ENCODE peak calls at places on chromosomes 1 and 21, in five cellular contexts. One of them, this sample, is unnamed. For H3K4me1, the result is how much of the 10 kb centered on the place peaks cover.

GRCh38 chr1:81802601-81803422 is 2.1 kb downstream of the ADGRL2 start:
- DNase-seq in tibial nerve: peak
- DNase-seq in OCI-LY7: no peak
- DNase-seq in esophagus muscularis mucosa: no peak
- DNase-seq in IMR-90: peak
- DNase-seq in this sample: no peak

GRCh38 chr1:162856260-162856659 is 4.7 kb downstream of the CCDC190 start:
- DNase-seq in tibial nerve: no peak
- DNase-seq in OCI-LY7: no peak
- DNase-seq in esophagus muscularis mucosa: no peak
- DNase-seq in IMR-90: peak
- DNase-seq in this sample: peak

GRCh38 chr1:51973587-51974474 is 16.7 kb downstream of the RAB3B start:
- DNase-seq in tibial nerve: no peak
- DNase-seq in OCI-LY7: no peak
- DNase-seq in esophagus muscularis mucosa: no peak
- DNase-seq in IMR-90: peak
- DNase-seq in this sample: no peak

GRCh38 chr1:157450106-157450505 is 102.2 kb downstream of the FCRL5 start:
- DNase-seq in tibial nerve: no peak
- DNase-seq in OCI-LY7: no peak
- DNase-seq in esophagus muscularis mucosa: peak
- DNase-seq in IMR-90: no peak
- DNase-seq in this sample: no peak

GRCh38 chr1:110102081-110102480 is 10.2 kb upstream of the UBL4B start:
- DNase-seq in tibial nerve: no peak
- DNase-seq in OCI-LY7: peak
- DNase-seq in esophagus muscularis mucosa: no peak
- DNase-seq in IMR-90: peak
- DNase-seq in this sample: no peak

GRCh38 chr1:156291226-156292061 is 4.0 kb downstream of the GLMP start:
- DNase-seq in tibial nerve: peak
- DNase-seq in OCI-LY7: no peak
- DNase-seq in esophagus muscularis mucosa: peak
- DNase-seq in IMR-90: peak
- DNase-seq in this sample: peak

GRCh38 chr1:44842763-44843655 is at the start of gene PTCH2:
- DNase-seq in tibial nerve: peak
- DNase-seq in OCI-LY7: peak
- DNase-seq in esophagus muscularis mucosa: no peak
- DNase-seq in IMR-90: peak
- DNase-seq in this sample: no peak

GRCh38 chr1:156078728-156079127 is 3.5 kb downstream of the MEX3A start:
- DNase-seq in tibial nerve: no peak
- DNase-seq in OCI-LY7: no peak
- DNase-seq in esophagus muscularis mucosa: no peak
- DNase-seq in IMR-90: no peak
- DNase-seq in this sample: no peak

GRCh38 chr1:165841582-165842362 is 14.4 kb downstream of the UCK2 start:
- DNase-seq in tibial nerve: no peak
- DNase-seq in OCI-LY7: no peak
- DNase-seq in esophagus muscularis mucosa: no peak
- DNase-seq in IMR-90: peak
- DNase-seq in this sample: no peak

GRCh38 chr1:41780916-41781315 is 137.8 kb downstream of the HIVEP3 start:
- DNase-seq in tibial nerve: no peak
- DNase-seq in OCI-LY7: no peak
- DNase-seq in esophagus muscularis mucosa: no peak
- DNase-seq in IMR-90: no peak
- DNase-seq in this sample: no peak

GRCh38 chr1:28917757-28918118 is 3.4 kb downstream of the EPB41 start:
- DNase-seq in tibial nerve: no peak
- DNase-seq in OCI-LY7: no peak
- DNase-seq in esophagus muscularis mucosa: no peak
- DNase-seq in IMR-90: no peak
- DNase-seq in this sample: no peak

GRCh38 chr1:28913786-28914227 is 562 bp upstream of the EPB41 start:
- DNase-seq in tibial nerve: no peak
- DNase-seq in OCI-LY7: no peak
- DNase-seq in esophagus muscularis mucosa: no peak
- DNase-seq in IMR-90: no peak
- DNase-seq in this sample: no peak

GRCh38 chr1:28914228-28915035 is at the start of gene EPB41:
- DNase-seq in tibial nerve: peak
- DNase-seq in OCI-LY7: peak
- DNase-seq in esophagus muscularis mucosa: peak
- DNase-seq in IMR-90: peak
- DNase-seq in this sample: peak

GRCh38 chr1:28910379-28911125 is 3.8 kb upstream of the EPB41 start:
- DNase-seq in tibial nerve: no peak
- DNase-seq in OCI-LY7: no peak
- DNase-seq in esophagus muscularis mucosa: no peak
- DNase-seq in IMR-90: no peak
- DNase-seq in this sample: no peak

GRCh38 chr1:28915036-28915895 is 897 bp downstream of the EPB41 start:
- DNase-seq in tibial nerve: no peak
- DNase-seq in OCI-LY7: peak
- DNase-seq in esophagus muscularis mucosa: peak
- DNase-seq in IMR-90: peak
- DNase-seq in this sample: no peak
- H3K4me1 ChIP-seq in tibial nerve: under half
- H3K4me1 ChIP-seq in OCI-LY7: under half
- H3K4me1 ChIP-seq in esophagus muscularis mucosa: under half
- H3K4me1 ChIP-seq in IMR-90: under half
- H3K4me1 ChIP-seq in this sample: under half

GRCh38 chr1:998051-998821 is 1.7 kb downstream of the HES4 start:
- DNase-seq in tibial nerve: no peak
- DNase-seq in OCI-LY7: no peak
- DNase-seq in esophagus muscularis mucosa: no peak
- DNase-seq in IMR-90: no peak
- DNase-seq in this sample: no peak

GRCh38 chr1:997728-998050 is 2.2 kb downstream of the HES4 start:
- DNase-seq in tibial nerve: no peak
- DNase-seq in OCI-LY7: no peak
- DNase-seq in esophagus muscularis mucosa: no peak
- DNase-seq in IMR-90: no peak
- DNase-seq in this sample: no peak

GRCh38 chr1:1000357-1001056 is 610 bp upstream of the HES4 start:
- DNase-seq in tibial nerve: peak
- DNase-seq in OCI-LY7: no peak
- DNase-seq in esophagus muscularis mucosa: no peak
- DNase-seq in IMR-90: peak
- DNase-seq in this sample: peak

GRCh38 chr1:999797-1000356 is at the start of gene HES4:
- DNase-seq in tibial nerve: peak
- DNase-seq in OCI-LY7: no peak
- DNase-seq in esophagus muscularis mucosa: peak
- DNase-seq in IMR-90: peak
- DNase-seq in this sample: peak

GRCh38 chr1:998905-999796 is 746 bp downstream of the HES4 start:
- DNase-seq in tibial nerve: no peak
- DNase-seq in OCI-LY7: no peak
- DNase-seq in esophagus muscularis mucosa: no peak
- DNase-seq in IMR-90: peak
- DNase-seq in this sample: no peak
- TF ChIP-seq CTCF in tibial nerve: peak
- TF ChIP-seq CTCF in OCI-LY7: no peak
- TF ChIP-seq CTCF in esophagus muscularis mucosa: no peak
- TF ChIP-seq CTCF in IMR-90: peak
- TF ChIP-seq CTCF in this sample: no peak

GRCh38 chr21:44079446-44079845 is 27.8 kb upstream of the PWP2 start:
- DNase-seq in tibial nerve: no peak
- DNase-seq in OCI-LY7: no peak
- DNase-seq in esophagus muscularis mucosa: no peak
- DNase-seq in IMR-90: no peak
- DNase-seq in this sample: no peak
- H3K27ac ChIP-seq in tibial nerve: no peak
- H3K27ac ChIP-seq in OCI-LY7: no peak
- H3K27ac ChIP-seq in esophagus muscularis mucosa: no peak
- H3K27ac ChIP-seq in IMR-90: no peak
- H3K27ac ChIP-seq in this sample: no peak

GRCh38 chr1:6424619-6425593 is at the start of gene ESPN:
- DNase-seq in tibial nerve: no peak
- DNase-seq in OCI-LY7: no peak
- DNase-seq in esophagus muscularis mucosa: no peak
- DNase-seq in IMR-90: no peak
- DNase-seq in this sample: no peak

GRCh38 chr1:6425671-6426070 is 1.1 kb downstream of the ESPN start:
- DNase-seq in tibial nerve: no peak
- DNase-seq in OCI-LY7: no peak
- DNase-seq in esophagus muscularis mucosa: no peak
- DNase-seq in IMR-90: no peak
- DNase-seq in this sample: no peak

GRCh38 chr1:6426321-6426971 is 1.9 kb downstream of the ESPN start:
- DNase-seq in tibial nerve: no peak
- DNase-seq in OCI-LY7: no peak
- DNase-seq in esophagus muscularis mucosa: no peak
- DNase-seq in IMR-90: no peak
- DNase-seq in this sample: no peak

GRCh38 chr1:6426972-6427350 is 2.4 kb downstream of the ESPN start:
- DNase-seq in tibial nerve: no peak
- DNase-seq in OCI-LY7: no peak
- DNase-seq in esophagus muscularis mucosa: no peak
- DNase-seq in IMR-90: no peak
- DNase-seq in this sample: no peak

DNA sequence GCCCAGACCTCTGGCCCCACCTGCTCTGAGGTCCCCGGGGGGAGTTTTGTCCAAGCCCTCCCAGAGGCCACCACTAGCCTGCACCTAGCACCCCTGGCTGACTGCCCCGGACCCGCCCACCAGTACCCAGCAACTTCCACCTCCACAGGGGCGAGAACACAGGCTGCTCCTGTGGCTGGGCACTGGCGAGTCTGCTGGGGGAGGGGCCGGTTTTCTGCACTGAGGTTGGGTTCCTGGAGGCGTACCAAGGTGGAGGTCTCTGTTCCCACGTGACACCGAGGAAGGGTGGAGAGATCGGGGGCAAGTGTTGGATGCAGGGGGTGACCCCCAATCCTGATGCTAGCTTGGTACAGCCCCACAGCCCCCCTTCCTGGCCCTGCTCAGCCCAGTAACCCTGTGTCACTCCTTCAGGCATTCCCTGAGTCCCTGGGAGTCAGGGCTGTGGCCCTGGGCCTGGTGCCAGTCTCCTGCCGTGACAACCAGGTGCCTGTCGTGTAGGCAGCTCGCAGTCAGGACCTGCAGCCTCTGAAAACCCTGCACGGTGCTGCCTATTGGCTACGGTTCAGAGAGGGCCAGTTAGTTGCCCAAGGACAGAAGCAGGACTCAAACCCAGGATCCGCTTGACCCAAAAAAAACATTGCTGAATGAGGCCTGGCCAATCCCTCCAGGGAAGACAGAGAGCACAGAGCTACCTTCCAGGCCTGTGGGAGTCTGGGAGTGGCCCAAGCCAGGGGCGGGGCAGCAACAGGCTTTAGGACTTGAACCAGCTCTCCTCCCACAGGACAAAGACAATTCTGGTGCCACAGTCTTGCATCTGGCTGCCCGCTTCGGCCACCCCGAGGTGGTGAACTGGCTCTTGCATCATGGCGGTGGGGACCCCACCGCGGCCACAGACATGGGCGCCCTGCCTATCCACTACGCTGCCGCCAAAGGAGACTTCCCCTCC is 3.1 kb downstream of the ESPN start:
- DNase-seq in tibial nerve: no peak
- DNase-seq in OCI-LY7: no peak
- DNase-seq in esophagus muscularis mucosa: no peak
- DNase-seq in IMR-90: no peak
- DNase-seq in this sample: no peak
- H3K4me1 ChIP-seq in tibial nerve: under half
- H3K4me1 ChIP-seq in OCI-LY7: under half
- H3K4me1 ChIP-seq in esophagus muscularis mucosa: under half
- H3K4me1 ChIP-seq in IMR-90: under half
- H3K4me1 ChIP-seq in this sample: under half

DNA sequence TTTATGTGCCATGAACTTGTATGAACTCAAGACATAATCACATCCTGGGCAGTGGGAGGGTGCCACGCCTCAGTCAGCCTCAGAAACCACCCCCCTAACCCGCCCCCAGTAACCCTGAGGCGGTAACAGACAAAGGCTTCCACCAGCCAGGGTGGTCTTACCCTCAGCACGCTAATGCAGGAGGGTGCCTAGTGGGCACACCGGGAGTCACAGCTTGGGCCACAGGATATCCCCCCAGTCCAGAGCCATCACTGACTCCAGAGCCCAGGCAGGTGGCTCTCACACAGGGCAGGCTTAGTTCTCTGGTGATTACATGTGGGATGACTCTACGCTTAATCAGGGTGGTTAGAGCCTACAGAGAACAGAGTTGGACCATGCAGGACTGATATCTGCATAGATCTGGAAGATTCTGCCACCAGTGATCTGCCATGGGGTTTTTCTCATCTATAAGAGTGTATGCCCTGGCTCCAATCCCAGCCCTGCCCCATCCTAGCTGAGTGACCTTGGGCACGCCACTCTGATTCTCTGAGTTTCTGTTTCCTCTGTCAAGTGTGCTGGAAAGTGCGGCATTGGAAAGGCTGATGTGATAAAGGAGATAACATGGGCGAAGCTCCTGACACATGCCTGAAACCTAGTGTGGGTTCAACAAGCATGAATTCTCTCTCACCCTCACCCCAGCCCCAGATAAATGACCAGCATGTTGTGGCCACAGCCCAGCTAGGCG is 27.3 kb downstream of the OPTC start:
- DNase-seq in tibial nerve: no peak
- DNase-seq in OCI-LY7: no peak
- DNase-seq in esophagus muscularis mucosa: no peak
- DNase-seq in IMR-90: peak
- DNase-seq in this sample: no peak
- TF ChIP-seq CTCF in tibial nerve: no peak
- TF ChIP-seq CTCF in OCI-LY7: no peak
- TF ChIP-seq CTCF in esophagus muscularis mucosa: no peak
- TF ChIP-seq CTCF in IMR-90: no peak
- TF ChIP-seq CTCF in this sample: no peak